ENCODE peak calls at places on chromosomes 11 and 22, in six cellular contexts. L is astrocyte of the spinal cord, B is iris pigment epithelial cell, U is AML-193, I is bronchial epithelial cell, N is gastrocnemius medialis. D is an unnamed sample.

GRCh38 chr22:22463855-22464540 is 44.5 kb downstream of the ZNF280B start:
- DNase-seq in I (peak), B (peak), L (peak), U (peak), N (no peak), D (peak)

GRCh38 chr22:37273126-37273845 is 9.0 kb upstream of the CYTH4 start:
- DNase-seq in B (peak), L (peak), U (no peak), I (peak), N (no peak), D (no peak)

GRCh38 chr11:69700278-69701140 is 3.3 kb downstream of the FGF19 start:
- DNase-seq in N (no peak), U (no peak), I (no peak), L (peak), B (peak), D (no peak)

GRCh38 chr11:63862923-63863322 is 24.0 kb downstream of the MARK2 start:
- DNase-seq in L (peak), B (peak), N (no peak), I (no peak), U (no peak), D (no peak)

GRCh38 chr22:43440103-43440387 is 28.2 kb downstream of the MPPED1 start:
- DNase-seq in B (no peak), U (no peak), N (no peak), L (no peak), I (no peak), D (no peak)

GRCh38 chr11:2138075-2138435 is 1.1 kb downstream of the IGF2 start:
- DNase-seq in I (no peak), B (no peak), U (no peak), N (no peak), L (no peak), D (no peak)

GRCh38 chr11:3147257-3147619 is 17.9 kb downstream of the OSBPL5 start:
- DNase-seq in L (no peak), B (no peak), I (no peak), N (peak), U (no peak), D (no peak)

GRCh38 chr11:19441752-19442553 is 201.2 kb upstream of the E2F8 start:
- DNase-seq in U (no peak), B (peak), N (no peak), L (peak), I (peak), D (peak)

GRCh38 chr11:64537876-64538275 is 53.1 kb upstream of the SLC22A12 start:
- DNase-seq in I (no peak), U (no peak), N (no peak), B (no peak), L (no peak), D (no peak)

GRCh38 chr11:61160487-61161189 is 588 bp downstream of the VPS37C start:
- DNase-seq in B (peak), L (no peak), I (peak), N (no peak), U (no peak), D (peak)

GRCh38 chr22:28034760-28035401 is 115.8 kb upstream of the PITPNB start:
- DNase-seq in I (no peak), N (peak), L (peak), B (peak), U (no peak), D (peak)

GRCh38 chr22:30265851-30266444 is 703 bp downstream of the OSM start:
- DNase-seq in B (no peak), U (peak), L (no peak), N (no peak), I (no peak), D (no peak)

GRCh38 chr11:118899706-118900360 is 16.1 kb downstream of the CXCR5 start:
- DNase-seq in N (peak), L (no peak), B (no peak), I (no peak), U (no peak), D (no peak)

GRCh38 chr11:1770528-1770927 is 6.8 kb upstream of the CTSD start:
- DNase-seq in N (no peak), I (no peak), U (peak), B (no peak), L (no peak), D (no peak)

GRCh38 chr11:7575841-7576451 is 62.1 kb downstream of the PPFIBP2 start:
- DNase-seq in B (peak), L (no peak), N (peak), I (peak), U (no peak), D (no peak)

GRCh38 chr11:75240381-75241035 is at the start of gene TPBGL:
- DNase-seq in L (no peak), N (no peak), B (peak), I (no peak), U (no peak), D (no peak)

GRCh38 chr11:109085708-109086373 is 336.1 kb upstream of the C11orf87 start:
- DNase-seq in B (peak), N (no peak), I (no peak), L (no peak), U (no peak), D (no peak)

GRCh38 chr22:20064545-20065262 is 15.3 kb upstream of the DGCR8 start:
- DNase-seq in L (no peak), N (no peak), B (no peak), I (no peak), U (no peak), D (no peak)

GRCh38 chr11:23540101-23540561 is 679.9 kb upstream of the CCDC179 start:
- DNase-seq in N (no peak), I (peak), L (peak), U (peak), B (peak), D (peak)

GRCh38 chr11:26904114-26904513 is 89.8 kb upstream of the FIBIN start:
- DNase-seq in B (no peak), L (no peak), I (no peak), U (no peak), N (no peak), D (no peak)

GRCh38 chr11:116400081-116400480 is 372.7 kb downstream of the BUD13 start:
- DNase-seq in L (no peak), I (no peak), B (no peak), U (no peak), N (no peak), D (no peak)

GRCh38 chr11:72776117-72776843 is 17.6 kb downstream of the STARD10 start:
- DNase-seq in L (no peak), I (no peak), U (no peak), B (no peak), N (no peak), D (no peak)

GRCh38 chr11:57321996-57322880 is 2.5 kb downstream of the TNKS1BP1 start:
- DNase-seq in I (peak), U (peak), B (peak), L (peak), N (peak), D (peak)

GRCh38 chr11:105918039-105918438 is 104.0 kb downstream of the MSANTD4 start:
- DNase-seq in I (no peak), L (no peak), B (no peak), N (no peak), U (peak), D (no peak)

GRCh38 chr11:125257185-125257584 is 92.6 kb downstream of the PKNOX2 start:
- DNase-seq in N (no peak), U (no peak), I (no peak), L (no peak), B (no peak), D (no peak)

GRCh38 chr11:112364962-112365481 is 104.4 kb upstream of the PLET1 start:
- DNase-seq in B (peak), U (no peak), N (no peak), I (peak), L (peak), D (peak)

GRCh38 chr11:130407978-130408377 is 20.4 kb downstream of the ADAMTS8 start:
- DNase-seq in I (peak), U (no peak), B (peak), N (no peak), L (peak), D (no peak)

GRCh38 chr11:113278481-113278880 is 35.9 kb upstream of the TTC12 start:
- DNase-seq in N (no peak), L (no peak), B (peak), I (no peak), U (no peak), D (no peak)